ENCODE peak calls at places on chromosomes 4 and X, in seven cellular contexts. B is adipocyte; S is fibroblast of the aortic adventitia; Z is aorta; N is heart left ventricle; P is naive thymus-derived CD4-positive, alpha-beta T cell; D is thyroid gland. U is an unnamed sample.

GRCh38 chr4:117987464-117987863 is 46.8 kb upstream of the NDST3 start:
- DNase-seq in P (no peak), S (no peak), Z (no peak), B (no peak), N (no peak), D (no peak), U (no peak)

GRCh38 chrX:135522878-135523693 is 2.6 kb downstream of the INTS6L start:
- DNase-seq in D (no peak), B (no peak), S (peak), N (no peak), Z (no peak), P (no peak), U (no peak)

GRCh38 chrX:45145492-45146215 is 55.0 kb downstream of the DIPK2B start:
- DNase-seq in Z (no peak), D (no peak), B (no peak), S (no peak), N (no peak), P (no peak), U (no peak)

GRCh38 chrX:15786930-15787329 is 3.4 kb upstream of the ZRSR2 start:
- DNase-seq in Z (no peak), B (no peak), D (no peak), S (no peak), N (no peak), P (no peak), U (no peak)

GRCh38 chr4:138741778-138742377 is 273.7 kb upstream of the NOCT start:
- DNase-seq in D (no peak), P (no peak), S (no peak), B (no peak), N (no peak), Z (no peak), U (no peak)

GRCh38 chrX:19549838-19550237 is 34.5 kb upstream of the MAP3K15 start:
- DNase-seq in Z (no peak), D (no peak), P (no peak), S (no peak), B (no peak), N (no peak), U (no peak)

GRCh38 chr4:125979868-125980412 is 665.2 kb downstream of the FAT4 start:
- DNase-seq in B (no peak), S (no peak), P (no peak), D (no peak), Z (no peak), N (no peak), U (no peak)

GRCh38 chr4:168648929-168649328 is 152.1 kb downstream of the PALLD start:
- DNase-seq in D (no peak), B (peak), S (peak), N (no peak), Z (no peak), P (no peak), U (peak)

GRCh38 chr4:66252291-66252690 is 582.0 kb upstream of the EPHA5 start:
- DNase-seq in S (peak), Z (no peak), P (no peak), D (no peak), B (no peak), N (no peak), U (no peak)

GRCh38 chr4:186739802-186740434 is 16.3 kb upstream of the FAT1 start:
- DNase-seq in P (no peak), N (no peak), B (no peak), D (no peak), S (no peak), Z (no peak), U (no peak)

GRCh38 chr4:42570221-42570620 is 86.7 kb downstream of the ATP8A1 start:
- DNase-seq in Z (peak), B (no peak), S (peak), N (peak), P (no peak), D (peak), U (no peak)

GRCh38 chr4:10808591-10808990 is 124.0 kb upstream of the CLNK start:
- DNase-seq in S (peak), D (no peak), B (peak), Z (peak), N (peak), P (no peak), U (peak)

GRCh38 chrX:119410027-119410819 is 11.1 kb downstream of the SLC25A43 start:
- DNase-seq in Z (peak), D (peak), P (no peak), N (peak), S (peak), B (peak), U (peak)

GRCh38 chrX:29952016-29952415 is 263.3 kb upstream of the MAGEB2 start:
- DNase-seq in S (peak), Z (no peak), B (peak), D (no peak), N (no peak), P (no peak), U (no peak)

GRCh38 chr4:177699365-177700213 is 257.4 kb upstream of the AGA start:
- DNase-seq in P (no peak), N (no peak), B (peak), Z (no peak), D (no peak), S (peak), U (peak)

GRCh38 chr4:38531126-38531737 is 132.8 kb upstream of the KLF3 start:
- DNase-seq in D (peak), S (no peak), P (no peak), N (no peak), B (peak), Z (no peak), U (peak)

GRCh38 chr4:152594981-152595916 is 59.4 kb upstream of the FBXW7 start:
- DNase-seq in B (peak), N (no peak), Z (no peak), D (no peak), S (no peak), P (no peak), U (no peak)

GRCh38 chr4:187613089-187613839 is 382.3 kb upstream of the ZFP42 start:
- DNase-seq in P (no peak), D (no peak), B (no peak), Z (no peak), N (no peak), S (no peak), U (no peak)

GRCh38 chr4:56468097-56468422 is 643 bp downstream of the SRP72 start:
- DNase-seq in B (no peak), P (no peak), D (peak), Z (no peak), N (no peak), S (no peak), U (no peak)

GRCh38 chrX:130086414-130087207 is 23.7 kb downstream of the ELF4 start:
- DNase-seq in N (no peak), D (peak), S (no peak), P (peak), B (no peak), Z (no peak), U (no peak)

GRCh38 chr4:124067031-124067430 is 645.5 kb downstream of the ANKRD50 start:
- DNase-seq in B (no peak), N (no peak), D (no peak), P (no peak), S (no peak), Z (no peak), U (no peak)

GRCh38 chrX:50161143-50161542 is 39.7 kb downstream of the AKAP4 start:
- DNase-seq in P (no peak), N (no peak), B (peak), S (no peak), D (no peak), Z (no peak), U (no peak)

GRCh38 chr4:143581331-143581961 is 67.9 kb downstream of the SMARCA5 start:
- DNase-seq in Z (no peak), D (no peak), P (no peak), S (no peak), N (no peak), B (no peak), U (no peak)

GRCh38 chr4:82561745-82562552 is at the start of gene TMEM150C:
- DNase-seq in P (no peak), N (peak), D (peak), S (peak), B (peak), Z (peak), U (no peak)

GRCh38 chr4:137861682-137862081 is 329.4 kb upstream of the PCDH18 start:
- DNase-seq in B (peak), D (no peak), P (no peak), Z (no peak), S (peak), N (no peak), U (no peak)

GRCh38 chr4:108890491-108890890 is 127.6 kb upstream of the ETNPPL start:
- DNase-seq in D (no peak), P (no peak), Z (no peak), S (no peak), N (no peak), B (no peak), U (no peak)

GRCh38 chrX:155611302-155611701 is 1.4 kb downstream of the TMLHE start:
- DNase-seq in S (no peak), N (no peak), D (no peak), Z (no peak), P (no peak), B (no peak), U (no peak)

GRCh38 chr4:8591626-8592365 is 769 bp upstream of the CPZ start:
- DNase-seq in D (no peak), P (no peak), B (no peak), S (no peak), Z (peak), N (no peak), U (no peak)

GRCh38 chr4:159598602-159599001 is 495.7 kb downstream of the RAPGEF2 start:
- DNase-seq in D (no peak), N (no peak), S (no peak), B (no peak), Z (no peak), P (no peak), U (no peak)

GRCh38 chr4:168540086-168540864 is 43.4 kb downstream of the PALLD start:
- DNase-seq in B (peak), Z (no peak), S (peak), P (no peak), N (no peak), D (no peak), U (peak)

GRCh38 chr4:146076081-146076480 is 99.4 kb upstream of the LSM6 start:
- DNase-seq in S (no peak), D (no peak), P (no peak), B (no peak), N (no peak), Z (no peak), U (no peak)

GRCh38 chr4:104589264-104589868 is 94.7 kb upstream of the CXXC4 start:
- DNase-seq in D (no peak), S (no peak), Z (no peak), B (no peak), N (no peak), P (no peak), U (no peak)

GRCh38 chrX:43876680-43877079 is 5.6 kb downstream of the MAOB start:
- DNase-seq in Z (no peak), P (no peak), N (no peak), S (no peak), D (no peak), B (no peak), U (no peak)

GRCh38 chr4:7083597-7084563 is 16.0 kb upstream of the GRPEL1 start:
- DNase-seq in Z (no peak), D (no peak), N (no peak), P (no peak), B (no peak), S (no peak), U (no peak)

GRCh38 chr4:72286185-72286584 is 254.4 kb downstream of the NPFFR2 start:
- DNase-seq in S (peak), Z (no peak), B (peak), P (no peak), N (no peak), D (no peak), U (no peak)

GRCh38 chrX:153564047-153564606 is 34.8 kb downstream of the CCNQ start:
- DNase-seq in P (no peak), N (no peak), D (no peak), S (no peak), Z (no peak), B (peak), U (no peak)

GRCh38 chr4:10074767-10075105 is 41.9 kb downstream of the WDR1 start:
- DNase-seq in D (no peak), Z (no peak), B (peak), N (no peak), P (no peak), S (peak), U (no peak)

GRCh38 chr4:76704133-76704881 is 193.6 kb downstream of the SOWAHB start:
- DNase-seq in S (peak), B (peak), N (no peak), Z (no peak), D (no peak), P (no peak), U (no peak)

DNA sequence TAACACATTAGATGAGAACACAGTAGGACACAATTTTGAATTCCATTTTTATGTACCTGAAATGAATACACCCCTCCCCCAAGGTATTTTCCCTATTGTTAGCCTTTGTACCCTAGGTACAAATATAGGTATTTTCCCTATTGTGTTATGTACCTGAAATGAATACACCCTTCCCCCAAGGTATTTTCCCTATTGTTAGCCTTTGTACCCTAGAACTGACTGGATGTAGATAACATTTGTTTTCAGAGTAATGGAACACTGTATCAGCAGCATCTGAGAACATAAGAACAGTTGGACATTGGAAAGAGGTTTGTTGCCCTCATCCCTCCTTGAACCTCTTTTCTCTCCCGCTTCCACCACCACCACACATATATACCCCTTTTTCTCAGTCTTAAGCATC is 37.6 kb downstream of the YIPF6 start:
- DNase-seq in N (no peak), D (no peak), P (no peak), Z (no peak), B (no peak), S (no peak), U (no peak)
- H3K4me3 ChIP-seq in N (no peak), D (no peak), P (no peak), Z (no peak), B (no peak), S (no peak), U (no peak)

GRCh38 chr4:184647391-184648101 is 1.7 kb downstream of the CASP3 start:
- DNase-seq in Z (no peak), N (no peak), S (peak), P (no peak), D (no peak), B (peak), U (no peak)
- H3K4me3 ChIP-seq in Z (peak), N (peak), S (peak), P (peak), D (no peak), B (peak), U (peak)

GRCh38 chr4:112127048-112127637 is 18.1 kb upstream of the FAM241A start:
- DNase-seq in N (no peak), S (peak), D (no peak), Z (no peak), P (no peak), B (no peak), U (no peak)
- H3K4me3 ChIP-seq in N (peak), S (no peak), D (no peak), Z (peak), P (no peak), B (peak), U (no peak)

GRCh38 chrX:47628980-47629379 is 750 bp downstream of the CFP start:
- DNase-seq in B (no peak), D (no peak), P (no peak), N (no peak), S (no peak), Z (no peak), U (no peak)
- H3K4me3 ChIP-seq in B (no peak), D (no peak), P (peak), N (no peak), S (no peak), Z (no peak), U (no peak)

GRCh38 chr4:182346675-182347375 is 103.6 kb downstream of the TENM3 start:
- DNase-seq in S (no peak), B (no peak), P (no peak), Z (no peak), N (no peak), D (no peak), U (no peak)
- H3K4me3 ChIP-seq in S (no peak), B (no peak), P (no peak), Z (no peak), N (no peak), D (no peak), U (no peak)

GRCh38 chrX:17592117-17592516 is 145.2 kb upstream of the SCML1 start:
- DNase-seq in B (peak), N (no peak), S (no peak), Z (no peak), P (no peak), D (peak), U (no peak)
- H3K4me3 ChIP-seq in B (peak), N (no peak), S (peak), Z (peak), P (no peak), D (no peak), U (no peak)

U was measured in skeletal muscle cell.